ENCODE peak calls at places on chromosomes 13 and 19, in four cellular contexts. One of them, this sample, is unnamed.

GRCh38 chr19:16461630-16462051 is 10.1 kb downstream of the EPS15L1 start:
- DNase-seq in Calu3: no peak
- DNase-seq in HS-5: no peak
- DNase-seq in head of caudate nucleus: no peak
- DNase-seq in this sample: no peak

GRCh38 chr19:17244618-17245534 is 843 bp downstream of the NR2F6 start:
- DNase-seq in Calu3: peak
- DNase-seq in HS-5: no peak
- DNase-seq in head of caudate nucleus: no peak
- DNase-seq in this sample: no peak

GRCh38 chr19:41531438-41532311 is 44.3 kb upstream of the CEACAM21 start:
- DNase-seq in Calu3: peak
- DNase-seq in HS-5: no peak
- DNase-seq in head of caudate nucleus: no peak
- DNase-seq in this sample: no peak

GRCh38 chr19:45468159-45468651 is 409 bp downstream of the FOSB start:
- DNase-seq in Calu3: peak
- DNase-seq in HS-5: no peak
- DNase-seq in head of caudate nucleus: no peak
- DNase-seq in this sample: no peak

GRCh38 chr13:109904218-109904617 is 117.8 kb upstream of the IRS2 start:
- DNase-seq in Calu3: no peak
- DNase-seq in HS-5: no peak
- DNase-seq in head of caudate nucleus: no peak
- DNase-seq in this sample: no peak

GRCh38 chr13:58056411-58056810 is 424.9 kb downstream of the PCDH17 start:
- DNase-seq in Calu3: no peak
- DNase-seq in HS-5: no peak
- DNase-seq in head of caudate nucleus: no peak
- DNase-seq in this sample: no peak

GRCh38 chr19:3450796-3451411 is 29.4 kb downstream of the SMIM24 start:
- DNase-seq in Calu3: peak
- DNase-seq in HS-5: peak
- DNase-seq in head of caudate nucleus: no peak
- DNase-seq in this sample: peak

GRCh38 chr13:36475468-36475867 is 43.2 kb downstream of the CCNA1 start:
- DNase-seq in Calu3: peak
- DNase-seq in HS-5: no peak
- DNase-seq in head of caudate nucleus: no peak
- DNase-seq in this sample: no peak

GRCh38 chr19:45842198-45842597 is 20.7 kb downstream of the SYMPK start:
- DNase-seq in Calu3: no peak
- DNase-seq in HS-5: no peak
- DNase-seq in head of caudate nucleus: no peak
- DNase-seq in this sample: no peak

GRCh38 chr13:29977721-29978120 is 127.3 kb upstream of the UBL3 start:
- DNase-seq in Calu3: no peak
- DNase-seq in HS-5: no peak
- DNase-seq in head of caudate nucleus: no peak
- DNase-seq in this sample: no peak

GRCh38 chr13:86856996-86857395 is 814.2 kb upstream of the SLITRK5 start:
- DNase-seq in Calu3: no peak
- DNase-seq in HS-5: no peak
- DNase-seq in head of caudate nucleus: no peak
- DNase-seq in this sample: no peak

GRCh38 chr19:873084-874019 is 13.9 kb downstream of the CFD start:
- DNase-seq in Calu3: no peak
- DNase-seq in HS-5: no peak
- DNase-seq in head of caudate nucleus: no peak
- DNase-seq in this sample: no peak

GRCh38 chr19:31334849-31335624 is 14.2 kb downstream of the TSHZ3 start:
- DNase-seq in Calu3: no peak
- DNase-seq in HS-5: no peak
- DNase-seq in head of caudate nucleus: no peak
- DNase-seq in this sample: no peak

GRCh38 chr19:38392707-38393308 is 4.3 kb downstream of the SPRED3 start:
- DNase-seq in Calu3: no peak
- DNase-seq in HS-5: no peak
- DNase-seq in head of caudate nucleus: no peak
- DNase-seq in this sample: no peak

GRCh38 chr19:44308011-44308410 is 3.2 kb upstream of the ZNF235 start:
- DNase-seq in Calu3: no peak
- DNase-seq in HS-5: peak
- DNase-seq in head of caudate nucleus: no peak
- DNase-seq in this sample: no peak

GRCh38 chr13:112668924-112669323 is 20.9 kb upstream of the ATP11A start:
- DNase-seq in Calu3: no peak
- DNase-seq in HS-5: no peak
- DNase-seq in head of caudate nucleus: no peak
- DNase-seq in this sample: no peak

GRCh38 chr19:12064266-12065099 is at the start of gene ZNF844:
- DNase-seq in Calu3: no peak
- DNase-seq in HS-5: no peak
- DNase-seq in head of caudate nucleus: peak
- DNase-seq in this sample: no peak

GRCh38 chr13:26544707-26545106 is 12.8 kb upstream of the WASF3 start:
- DNase-seq in Calu3: no peak
- DNase-seq in HS-5: no peak
- DNase-seq in head of caudate nucleus: no peak
- DNase-seq in this sample: no peak

GRCh38 chr13:80408270-80408669 is 67.3 kb upstream of the SPRY2 start:
- DNase-seq in Calu3: no peak
- DNase-seq in HS-5: no peak
- DNase-seq in head of caudate nucleus: no peak
- DNase-seq in this sample: no peak

GRCh38 chr13:28679628-28680027 is 20.7 kb downstream of the POMP start:
- DNase-seq in Calu3: no peak
- DNase-seq in HS-5: no peak
- DNase-seq in head of caudate nucleus: no peak
- DNase-seq in this sample: no peak

GRCh38 chr13:100887729-100888151 is 213.1 kb upstream of the TMTC4 start:
- DNase-seq in Calu3: no peak
- DNase-seq in HS-5: peak
- DNase-seq in head of caudate nucleus: no peak
- DNase-seq in this sample: peak

GRCh38 chr13:99982021-99982740 is 597 bp downstream of the ZIC2 start:
- DNase-seq in Calu3: no peak
- DNase-seq in HS-5: no peak
- DNase-seq in head of caudate nucleus: no peak
- DNase-seq in this sample: no peak

GRCh38 chr19:41219924-41220567 is 1.0 kb downstream of the AXL start:
- DNase-seq in Calu3: peak
- DNase-seq in HS-5: no peak
- DNase-seq in head of caudate nucleus: no peak
- DNase-seq in this sample: no peak

GRCh38 chr13:110254151-110254679 is 52.7 kb downstream of the COL4A1 start:
- DNase-seq in Calu3: no peak
- DNase-seq in HS-5: no peak
- DNase-seq in head of caudate nucleus: no peak
- DNase-seq in this sample: no peak

GRCh38 chr19:13152854-13153626 is 2.8 kb downstream of the IER2 start:
- DNase-seq in Calu3: peak
- DNase-seq in HS-5: peak
- DNase-seq in head of caudate nucleus: peak
- DNase-seq in this sample: no peak

GRCh38 chr19:4594199-4594598 is 34.7 kb upstream of the SEMA6B start:
- DNase-seq in Calu3: no peak
- DNase-seq in HS-5: no peak
- DNase-seq in head of caudate nucleus: no peak
- DNase-seq in this sample: no peak

GRCh38 chr13:110152351-110152750 is 154.6 kb downstream of the COL4A1 start:
- DNase-seq in Calu3: no peak
- DNase-seq in HS-5: no peak
- DNase-seq in head of caudate nucleus: no peak
- DNase-seq in this sample: no peak

GRCh38 chr19:10116085-10116865 is 3.4 kb downstream of the EIF3G start:
- DNase-seq in Calu3: no peak
- DNase-seq in HS-5: no peak
- DNase-seq in head of caudate nucleus: no peak
- DNase-seq in this sample: no peak

GRCh38 chr19:44779150-44779549 is 1.5 kb downstream of the CBLC start:
- DNase-seq in Calu3: no peak
- DNase-seq in HS-5: no peak
- DNase-seq in head of caudate nucleus: no peak
- DNase-seq in this sample: no peak

GRCh38 chr19:55244004-55244680 is 14.7 kb downstream of the PPP6R1 start:
- DNase-seq in Calu3: no peak
- DNase-seq in HS-5: no peak
- DNase-seq in head of caudate nucleus: no peak
- DNase-seq in this sample: no peak

GRCh38 chr13:77492982-77493381 is 42.5 kb upstream of the SCEL start:
- DNase-seq in Calu3: peak
- DNase-seq in HS-5: no peak
- DNase-seq in head of caudate nucleus: peak
- DNase-seq in this sample: no peak

GRCh38 chr13:44434441-44435141 is 61.0 kb downstream of the SERP2 start:
- DNase-seq in Calu3: no peak
- DNase-seq in HS-5: no peak
- DNase-seq in head of caudate nucleus: peak
- DNase-seq in this sample: no peak

This sample was measured in AG04449.